ENCODE peak calls at places on chromosome 1, in six cellular contexts. U, B, R, I, Q and V are unnamed samples.

GRCh38 chr1:1940123-1940425 is 21.0 kb upstream of the TMEM52 start:
- DNase-seq in B (no peak), U (no peak), I (no peak), Q (no peak), R (no peak), V (no peak)

GRCh38 chr1:188689542-188689941 is 1788.1 kb downstream of the BRINP3 start:
- DNase-seq in I (no peak), U (peak; percentile 13), B (no peak), Q (no peak), R (no peak), V (no peak)

GRCh38 chr1:232558974-232559373 is 71.0 kb downstream of the SIPA1L2 start:
- DNase-seq in U (no peak), B (no peak), Q (no peak), I (no peak), R (no peak), V (no peak)

GRCh38 chr1:235946570-235946981 is 79.9 kb upstream of the LYST start:
- DNase-seq in U (peak; percentile 73), Q (no peak), R (no peak), B (no peak), I (no peak), V (no peak)

GRCh38 chr1:203368624-203369451 is 17.9 kb upstream of the FMOD start:
- DNase-seq in Q (no peak), U (peak; percentile 5), I (peak; percentile 56), R (peak; percentile 95), B (peak; percentile 65), V (peak; percentile 40)

GRCh38 chr1:150362721-150363425 is 1.1 kb upstream of the RPRD2 start:
- DNase-seq in R (no peak), B (no peak), Q (peak; percentile 54), U (no peak), I (no peak), V (no peak)

GRCh38 chr1:6148497-6149241 is 31.5 kb downstream of the CHD5 start:
- DNase-seq in R (peak; percentile 38), Q (peak; percentile 79), I (peak; percentile 48), U (no peak), B (peak; percentile 96), V (peak; percentile 41)

GRCh38 chr1:86140481-86140880 is 16.1 kb downstream of the COL24A1 start:
- DNase-seq in R (no peak), Q (no peak), U (no peak), I (no peak), B (no peak), V (no peak)

GRCh38 chr1:41282679-41283317 is 40.7 kb upstream of the SCMH1 start:
- DNase-seq in Q (no peak), U (peak; percentile 20), R (peak; percentile 41), I (peak; percentile 44), B (peak; percentile 68), V (no peak)

GRCh38 chr1:94738371-94738770 is 81.8 kb upstream of the SLC44A3 start:
- DNase-seq in R (no peak), B (no peak), U (peak; percentile 59), I (no peak), Q (no peak), V (no peak)

GRCh38 chr1:94734963-94735899 is 84.9 kb upstream of the SLC44A3 start:
- DNase-seq in R (peak; percentile 98), Q (peak; percentile 72), B (peak; percentile 73), I (peak; percentile 29), U (peak; percentile 91), V (peak; percentile 83)

GRCh38 chr1:94736549-94736948 is 83.6 kb upstream of the SLC44A3 start:
- DNase-seq in I (no peak), R (no peak), U (no peak), B (no peak), Q (no peak), V (no peak)

GRCh38 chr1:94736073-94736472 is 84.1 kb upstream of the SLC44A3 start:
- DNase-seq in I (no peak), R (no peak), U (no peak), Q (no peak), B (no peak), V (no peak)

GRCh38 chr1:94737124-94737998 is 82.8 kb upstream of the SLC44A3 start:
- DNase-seq in I (no peak), B (no peak), U (peak; percentile 49), R (peak; percentile 86), Q (no peak), V (no peak)
- H3K27ac ChIP-seq in I (no peak overlapping the region), B (no peak overlapping the region), U (no peak overlapping the region), R (no peak overlapping the region), Q (no peak overlapping the region), V (no peak overlapping the region)

GRCh38 chr1:68237040-68237439 is 4.7 kb upstream of the WLS start:
- DNase-seq in R (no peak), B (no peak), Q (no peak), I (no peak), U (no peak), V (no peak)
- H3K27me3 ChIP-seq in R (peaks cover 2% of the 10 kb centered on the region), B (peaks cover 12% of the 10 kb centered on the region), Q (no peaks in the 10 kb centered on the region), I (no peaks in the 10 kb centered on the region), U (no peaks in the 10 kb centered on the region), V (no peaks in the 10 kb centered on the region)

GRCh38 chr1:18045206-18045605 is 62.4 kb upstream of the IGSF21 start:
- DNase-seq in Q (no peak), B (no peak), U (no peak), R (no peak), I (no peak), V (no peak)

GRCh38 chr1:18055181-18055580 is 52.4 kb upstream of the IGSF21 start:
- DNase-seq in R (no peak), B (no peak), I (no peak), Q (no peak), U (no peak), V (no peak)

GRCh38 chr1:18047122-18047521 is 60.5 kb upstream of the IGSF21 start:
- DNase-seq in B (no peak), R (no peak), U (no peak), I (no peak), Q (no peak), V (no peak)

GRCh38 chr1:18045654-18046053 is 61.9 kb upstream of the IGSF21 start:
- DNase-seq in R (no peak), I (no peak), U (no peak), B (no peak), Q (no peak), V (no peak)

GRCh38 chr1:18049228-18049627 is 58.4 kb upstream of the IGSF21 start:
- DNase-seq in I (no peak), U (no peak), Q (no peak), R (no peak), B (no peak), V (no peak)
- H3K4me1 ChIP-seq in I (no peaks in the 10 kb centered on the region), U (no peaks in the 10 kb centered on the region), Q (no peaks in the 10 kb centered on the region), R (no peaks in the 10 kb centered on the region), B (no peaks in the 10 kb centered on the region), V (no peaks in the 10 kb centered on the region)

GRCh38 chr1:179030130-179030529 is 4.4 kb downstream of the FAM20B start:
- DNase-seq in R (no peak), I (no peak), Q (no peak), B (no peak), U (no peak), V (no peak)
- H3K27ac ChIP-seq in R (no peak overlapping the region), I (no peak overlapping the region), Q (no peak overlapping the region), B (no peak overlapping the region), U (no peak overlapping the region), V (no peak overlapping the region)

DNA sequence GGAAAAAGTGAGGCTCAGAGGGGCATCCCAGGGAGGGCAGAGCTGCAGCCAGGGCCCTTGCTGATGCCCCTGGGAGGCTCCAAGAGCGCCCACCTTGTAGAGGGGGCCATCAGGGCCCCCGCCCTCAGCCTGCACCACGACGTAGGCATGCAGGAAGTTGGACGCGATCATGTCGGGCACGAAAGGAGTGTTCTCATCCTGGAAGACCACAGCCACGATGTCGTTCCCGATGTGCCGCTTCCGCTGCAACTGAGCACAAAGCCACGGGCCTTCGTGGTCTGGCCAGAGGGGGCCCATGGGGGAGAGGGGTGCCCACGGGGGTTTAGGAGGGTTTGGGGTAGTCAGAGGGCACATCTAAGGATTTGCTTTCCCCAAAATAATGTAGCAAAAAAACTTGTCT is 59.1 kb downstream of the RAP1GAP start:
- DNase-seq in R (no peak), B (no peak), U (no peak), Q (no peak), I (no peak), V (no peak)
- H3K27me3 ChIP-seq in R (no peaks in the 10 kb centered on the region), B (peaks cover 30% of the 10 kb centered on the region), U (no peaks in the 10 kb centered on the region), Q (no peaks in the 10 kb centered on the region), I (no peaks in the 10 kb centered on the region), V (no peaks in the 10 kb centered on the region)

GRCh38 chr1:27444632-27445031 is 45.3 kb downstream of the WASF2 start:
- DNase-seq in U (peak; percentile 14), Q (no peak), I (no peak), B (no peak), R (no peak), V (no peak)
- H3K4me1 ChIP-seq in U (no peaks in the 10 kb centered on the region), Q (peaks cover 13% of the 10 kb centered on the region), I (peaks cover 43% of the 10 kb centered on the region), B (no peaks in the 10 kb centered on the region), R (peaks cover 34% of the 10 kb centered on the region), V (no peaks in the 10 kb centered on the region)

DNA sequence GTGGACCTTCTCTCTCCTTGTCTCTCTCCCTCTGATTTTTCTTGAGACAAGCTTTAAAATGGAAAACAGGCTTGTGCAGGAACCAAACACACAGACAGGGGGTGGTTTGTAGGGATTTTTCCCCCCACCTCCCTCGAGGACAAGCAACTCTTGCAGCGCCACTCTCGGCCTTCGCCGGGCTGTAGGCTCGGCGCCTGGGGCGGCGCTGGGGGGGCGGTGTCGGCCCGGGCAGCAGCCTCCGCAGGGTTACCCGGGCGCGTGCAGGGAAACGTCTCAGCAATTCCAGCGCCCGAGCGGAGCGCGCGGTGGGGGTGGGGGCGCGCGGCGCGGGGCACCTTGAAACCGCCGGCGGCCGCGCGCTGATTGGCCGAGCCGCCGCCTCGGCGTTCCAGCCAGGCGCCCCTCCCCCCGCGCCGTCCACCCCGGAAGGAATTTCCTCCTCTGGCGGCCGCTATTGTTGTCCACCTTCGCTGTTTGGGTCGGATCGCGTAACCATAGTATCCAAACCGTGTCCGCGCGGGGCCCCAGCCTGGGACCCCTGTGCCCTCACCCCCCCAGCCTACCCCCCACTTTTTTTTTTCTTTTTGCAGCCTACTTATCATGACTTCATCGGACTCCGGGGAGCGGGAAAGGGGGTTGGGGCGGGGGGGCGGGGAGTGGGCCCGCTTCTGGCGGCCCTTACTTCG is 59.8 kb upstream of the ACOT11 start:
- DNase-seq in B (peak; percentile 99), R (peak; percentile 96), Q (peak; percentile 95), I (peak; percentile 95), U (peak; percentile 83), V (peak; percentile 40)
- H3K27ac ChIP-seq in B (peak overlapping the region; percentile 86), R (peak overlapping the region; percentile 96), Q (peak overlapping the region; percentile 88), I (peak overlapping the region; percentile 93), U (peak overlapping the region; percentile 93), V (no peak overlapping the region)

DNA sequence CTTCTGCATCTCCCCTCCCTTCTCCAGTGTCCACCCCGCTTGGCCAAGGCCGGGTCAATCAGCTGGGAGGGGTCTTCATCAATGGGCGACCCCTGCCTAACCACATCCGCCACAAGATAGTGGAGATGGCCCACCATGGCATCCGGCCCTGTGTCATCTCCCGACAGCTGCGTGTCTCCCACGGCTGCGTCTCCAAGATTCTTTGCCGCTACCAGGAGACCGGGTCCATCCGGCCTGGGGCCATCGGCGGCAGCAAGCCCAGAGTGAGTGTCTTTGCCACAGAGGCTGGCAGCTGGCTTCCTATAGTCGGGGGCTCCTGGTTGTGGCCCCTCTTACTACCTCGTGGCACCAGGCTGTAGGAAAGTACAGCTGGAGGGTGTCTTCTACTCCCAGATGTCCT is 3.6 kb downstream of the PAX7 start:
- DNase-seq in U (no peak), Q (no peak), R (no peak), B (peak; percentile 76), I (no peak), V (no peak)
- H3K27me3 ChIP-seq in U (peaks cover 71% of the 10 kb centered on the region), Q (peaks cover 98% of the 10 kb centered on the region), R (peaks cover 100% of the 10 kb centered on the region), B (peaks cover 94% of the 10 kb centered on the region), I (peaks cover 100% of the 10 kb centered on the region), V (peaks cover 100% of the 10 kb centered on the region)